ENCODE peak calls at places on chromosomes 7 and 10, in eight cellular contexts. One of them, this sample, is unnamed.

GRCh38 chr7:69804962-69805361 is 206.7 kb downstream of the AUTS2 start:
- DNase-seq in glutamatergic neuron: no peak
- DNase-seq in GOT3: no peak
- DNase-seq in NCI-H748 treated with DMSO at 0.1 percent for 48 hours: no peak
- DNase-seq in stimulated activated CD8-positive, alpha-beta memory T cell treated with anti-CD3 and anti-CD28 coated beads, Interleukin-2, amount 100 ng/mL, for 48 hours: no peak
- DNase-seq in lower lobe of right lung: no peak
- DNase-seq in GM12891: no peak
- DNase-seq in NCI-H1105: no peak
- DNase-seq in this sample: no peak

GRCh38 chr10:69616358-69616757 is 13.7 kb upstream of the FAM241B start:
- DNase-seq in stimulated activated CD8-positive, alpha-beta memory T cell treated with anti-CD3 and anti-CD28 coated beads, Interleukin-2, amount 100 ng/mL, for 48 hours: no peak
- DNase-seq in NCI-H748 treated with DMSO at 0.1 percent for 48 hours: no peak
- DNase-seq in GM12891: no peak
- DNase-seq in NCI-H1105: no peak
- DNase-seq in lower lobe of right lung: no peak
- DNase-seq in GOT3: no peak
- DNase-seq in glutamatergic neuron: no peak
- DNase-seq in this sample: no peak

GRCh38 chr10:47257396-47258120 is 42.4 kb upstream of the GDF10 start:
- DNase-seq in NCI-H748 treated with DMSO at 0.1 percent for 48 hours: no peak
- DNase-seq in GM12891: no peak
- DNase-seq in lower lobe of right lung: no peak
- DNase-seq in GOT3: no peak
- DNase-seq in stimulated activated CD8-positive, alpha-beta memory T cell treated with anti-CD3 and anti-CD28 coated beads, Interleukin-2, amount 100 ng/mL, for 48 hours: no peak
- DNase-seq in NCI-H1105: no peak
- DNase-seq in glutamatergic neuron: no peak
- DNase-seq in this sample: no peak

GRCh38 chr10:97566338-97566986 is 6.1 kb upstream of the ANKRD2 start:
- DNase-seq in stimulated activated CD8-positive, alpha-beta memory T cell treated with anti-CD3 and anti-CD28 coated beads, Interleukin-2, amount 100 ng/mL, for 48 hours: no peak
- DNase-seq in NCI-H748 treated with DMSO at 0.1 percent for 48 hours: no peak
- DNase-seq in glutamatergic neuron: no peak
- DNase-seq in GM12891: no peak
- DNase-seq in lower lobe of right lung: no peak
- DNase-seq in NCI-H1105: no peak
- DNase-seq in GOT3: no peak
- DNase-seq in this sample: no peak

GRCh38 chr10:58282615-58283014 is 13.7 kb downstream of the CISD1 start:
- DNase-seq in GM12891: no peak
- DNase-seq in GOT3: no peak
- DNase-seq in NCI-H748 treated with DMSO at 0.1 percent for 48 hours: no peak
- DNase-seq in glutamatergic neuron: no peak
- DNase-seq in stimulated activated CD8-positive, alpha-beta memory T cell treated with anti-CD3 and anti-CD28 coated beads, Interleukin-2, amount 100 ng/mL, for 48 hours: no peak
- DNase-seq in lower lobe of right lung: no peak
- DNase-seq in NCI-H1105: no peak
- DNase-seq in this sample: no peak

GRCh38 chr10:77195101-77195500 is 442.5 kb downstream of the KCNMA1 start:
- DNase-seq in lower lobe of right lung: no peak
- DNase-seq in NCI-H748 treated with DMSO at 0.1 percent for 48 hours: no peak
- DNase-seq in stimulated activated CD8-positive, alpha-beta memory T cell treated with anti-CD3 and anti-CD28 coated beads, Interleukin-2, amount 100 ng/mL, for 48 hours: no peak
- DNase-seq in GM12891: no peak
- DNase-seq in NCI-H1105: no peak
- DNase-seq in glutamatergic neuron: no peak
- DNase-seq in GOT3: no peak
- DNase-seq in this sample: peak; percentile 89

GRCh38 chr7:101913876-101914275 is 96.5 kb downstream of the CUX1 start:
- DNase-seq in glutamatergic neuron: no peak
- DNase-seq in lower lobe of right lung: no peak
- DNase-seq in NCI-H1105: no peak
- DNase-seq in NCI-H748 treated with DMSO at 0.1 percent for 48 hours: no peak
- DNase-seq in stimulated activated CD8-positive, alpha-beta memory T cell treated with anti-CD3 and anti-CD28 coated beads, Interleukin-2, amount 100 ng/mL, for 48 hours: no peak
- DNase-seq in GOT3: no peak
- DNase-seq in GM12891: no peak
- DNase-seq in this sample: no peak

GRCh38 chr10:124480860-124481259 is 19.2 kb downstream of the LHPP start:
- DNase-seq in NCI-H748 treated with DMSO at 0.1 percent for 48 hours: no peak
- DNase-seq in glutamatergic neuron: no peak
- DNase-seq in NCI-H1105: no peak
- DNase-seq in lower lobe of right lung: no peak
- DNase-seq in GM12891: no peak
- DNase-seq in GOT3: no peak
- DNase-seq in stimulated activated CD8-positive, alpha-beta memory T cell treated with anti-CD3 and anti-CD28 coated beads, Interleukin-2, amount 100 ng/mL, for 48 hours: no peak
- DNase-seq in this sample: no peak

GRCh38 chr7:142381727-142382409 is 124.0 kb upstream of the PRSS58 start:
- DNase-seq in glutamatergic neuron: no peak
- DNase-seq in lower lobe of right lung: no peak
- DNase-seq in stimulated activated CD8-positive, alpha-beta memory T cell treated with anti-CD3 and anti-CD28 coated beads, Interleukin-2, amount 100 ng/mL, for 48 hours: no peak
- DNase-seq in NCI-H748 treated with DMSO at 0.1 percent for 48 hours: no peak
- DNase-seq in GM12891: no peak
- DNase-seq in GOT3: no peak
- DNase-seq in NCI-H1105: no peak
- DNase-seq in this sample: no peak

GRCh38 chr7:126727930-126728331 is 524.8 kb downstream of the GRM8 start:
- DNase-seq in stimulated activated CD8-positive, alpha-beta memory T cell treated with anti-CD3 and anti-CD28 coated beads, Interleukin-2, amount 100 ng/mL, for 48 hours: no peak
- DNase-seq in GOT3: no peak
- DNase-seq in lower lobe of right lung: no peak
- DNase-seq in GM12891: no peak
- DNase-seq in glutamatergic neuron: no peak
- DNase-seq in NCI-H748 treated with DMSO at 0.1 percent for 48 hours: no peak
- DNase-seq in NCI-H1105: no peak
- DNase-seq in this sample: no peak

GRCh38 chr10:22534849-22535604 is 179.4 kb downstream of the PIP4K2A start:
- DNase-seq in NCI-H748 treated with DMSO at 0.1 percent for 48 hours: no peak
- DNase-seq in GOT3: no peak
- DNase-seq in GM12891: no peak
- DNase-seq in glutamatergic neuron: no peak
- DNase-seq in lower lobe of right lung: no peak
- DNase-seq in NCI-H1105: no peak
- DNase-seq in stimulated activated CD8-positive, alpha-beta memory T cell treated with anti-CD3 and anti-CD28 coated beads, Interleukin-2, amount 100 ng/mL, for 48 hours: no peak
- DNase-seq in this sample: no peak

GRCh38 chr7:80520199-80520598 is 8.3 kb upstream of the GNAT3 start:
- DNase-seq in NCI-H748 treated with DMSO at 0.1 percent for 48 hours: no peak
- DNase-seq in stimulated activated CD8-positive, alpha-beta memory T cell treated with anti-CD3 and anti-CD28 coated beads, Interleukin-2, amount 100 ng/mL, for 48 hours: no peak
- DNase-seq in NCI-H1105: no peak
- DNase-seq in lower lobe of right lung: no peak
- DNase-seq in glutamatergic neuron: no peak
- DNase-seq in GM12891: no peak
- DNase-seq in GOT3: no peak
- DNase-seq in this sample: no peak

GRCh38 chr10:13758302-13758701 is 171.5 kb downstream of the PRPF18 start:
- DNase-seq in NCI-H748 treated with DMSO at 0.1 percent for 48 hours: no peak
- DNase-seq in lower lobe of right lung: no peak
- DNase-seq in NCI-H1105: no peak
- DNase-seq in glutamatergic neuron: peak; percentile 47
- DNase-seq in GM12891: no peak
- DNase-seq in stimulated activated CD8-positive, alpha-beta memory T cell treated with anti-CD3 and anti-CD28 coated beads, Interleukin-2, amount 100 ng/mL, for 48 hours: no peak
- DNase-seq in GOT3: no peak
- DNase-seq in this sample: peak; percentile 65

GRCh38 chr7:44212581-44213184 is 11.9 kb downstream of the YKT6 start:
- DNase-seq in stimulated activated CD8-positive, alpha-beta memory T cell treated with anti-CD3 and anti-CD28 coated beads, Interleukin-2, amount 100 ng/mL, for 48 hours: no peak
- DNase-seq in glutamatergic neuron: no peak
- DNase-seq in GM12891: no peak
- DNase-seq in NCI-H1105: no peak
- DNase-seq in NCI-H748 treated with DMSO at 0.1 percent for 48 hours: no peak
- DNase-seq in lower lobe of right lung: no peak
- DNase-seq in GOT3: no peak
- DNase-seq in this sample: no peak

GRCh38 chr10:78194050-78194449 is 160.4 kb downstream of the RPS24 start:
- DNase-seq in glutamatergic neuron: no peak
- DNase-seq in NCI-H748 treated with DMSO at 0.1 percent for 48 hours: no peak
- DNase-seq in lower lobe of right lung: no peak
- DNase-seq in GM12891: no peak
- DNase-seq in GOT3: no peak
- DNase-seq in NCI-H1105: no peak
- DNase-seq in stimulated activated CD8-positive, alpha-beta memory T cell treated with anti-CD3 and anti-CD28 coated beads, Interleukin-2, amount 100 ng/mL, for 48 hours: no peak
- DNase-seq in this sample: peak; percentile 28

GRCh38 chr10:132555648-132556575 is 18.3 kb downstream of the INPP5A start:
- DNase-seq in NCI-H748 treated with DMSO at 0.1 percent for 48 hours: no peak
- DNase-seq in GOT3: no peak
- DNase-seq in stimulated activated CD8-positive, alpha-beta memory T cell treated with anti-CD3 and anti-CD28 coated beads, Interleukin-2, amount 100 ng/mL, for 48 hours: no peak
- DNase-seq in NCI-H1105: no peak
- DNase-seq in lower lobe of right lung: no peak
- DNase-seq in glutamatergic neuron: peak; percentile 19
- DNase-seq in GM12891: no peak
- DNase-seq in this sample: no peak

GRCh38 chr10:129768437-129769355 is 195.4 kb downstream of the EBF3 start:
- DNase-seq in GOT3: no peak
- DNase-seq in GM12891: no peak
- DNase-seq in lower lobe of right lung: peak; percentile 39
- DNase-seq in glutamatergic neuron: peak; percentile 74
- DNase-seq in stimulated activated CD8-positive, alpha-beta memory T cell treated with anti-CD3 and anti-CD28 coated beads, Interleukin-2, amount 100 ng/mL, for 48 hours: no peak
- DNase-seq in NCI-H748 treated with DMSO at 0.1 percent for 48 hours: no peak
- DNase-seq in NCI-H1105: no peak
- DNase-seq in this sample: no peak

GRCh38 chr10:100984670-100985177 is 2.6 kb downstream of the MRPL43 start:
- DNase-seq in lower lobe of right lung: peak; percentile 24
- DNase-seq in glutamatergic neuron: no peak
- DNase-seq in GOT3: no peak
- DNase-seq in NCI-H1105: no peak
- DNase-seq in GM12891: no peak
- DNase-seq in NCI-H748 treated with DMSO at 0.1 percent for 48 hours: no peak
- DNase-seq in stimulated activated CD8-positive, alpha-beta memory T cell treated with anti-CD3 and anti-CD28 coated beads, Interleukin-2, amount 100 ng/mL, for 48 hours: no peak
- DNase-seq in this sample: no peak

GRCh38 chr10:131726460-131726861 is 174.3 kb upstream of the PPP2R2D start:
- DNase-seq in GM12891: no peak
- DNase-seq in lower lobe of right lung: peak; percentile 64
- DNase-seq in NCI-H1105: peak; percentile 66
- DNase-seq in glutamatergic neuron: no peak
- DNase-seq in stimulated activated CD8-positive, alpha-beta memory T cell treated with anti-CD3 and anti-CD28 coated beads, Interleukin-2, amount 100 ng/mL, for 48 hours: no peak
- DNase-seq in GOT3: no peak
- DNase-seq in NCI-H748 treated with DMSO at 0.1 percent for 48 hours: peak; percentile 52
- DNase-seq in this sample: no peak

GRCh38 chr7:124856299-124856888 is 73.2 kb downstream of the POT1 start:
- DNase-seq in NCI-H748 treated with DMSO at 0.1 percent for 48 hours: peak; percentile 31
- DNase-seq in lower lobe of right lung: no peak
- DNase-seq in stimulated activated CD8-positive, alpha-beta memory T cell treated with anti-CD3 and anti-CD28 coated beads, Interleukin-2, amount 100 ng/mL, for 48 hours: no peak
- DNase-seq in GM12891: no peak
- DNase-seq in NCI-H1105: peak; percentile 15
- DNase-seq in glutamatergic neuron: no peak
- DNase-seq in GOT3: no peak
- DNase-seq in this sample: peak; percentile 42

GRCh38 chr10:78277734-78278404 is 244.2 kb downstream of the RPS24 start:
- DNase-seq in NCI-H1105: no peak
- DNase-seq in glutamatergic neuron: no peak
- DNase-seq in stimulated activated CD8-positive, alpha-beta memory T cell treated with anti-CD3 and anti-CD28 coated beads, Interleukin-2, amount 100 ng/mL, for 48 hours: no peak
- DNase-seq in GOT3: no peak
- DNase-seq in GM12891: no peak
- DNase-seq in NCI-H748 treated with DMSO at 0.1 percent for 48 hours: no peak
- DNase-seq in lower lobe of right lung: no peak
- DNase-seq in this sample: peak; percentile 52

GRCh38 chr10:44757551-44758205 is 153.5 kb upstream of the TMEM72 start:
- DNase-seq in glutamatergic neuron: no peak
- DNase-seq in NCI-H748 treated with DMSO at 0.1 percent for 48 hours: no peak
- DNase-seq in stimulated activated CD8-positive, alpha-beta memory T cell treated with anti-CD3 and anti-CD28 coated beads, Interleukin-2, amount 100 ng/mL, for 48 hours: no peak
- DNase-seq in NCI-H1105: no peak
- DNase-seq in GOT3: no peak
- DNase-seq in GM12891: no peak
- DNase-seq in lower lobe of right lung: no peak
- DNase-seq in this sample: no peak

GRCh38 chr10:88190123-88190522 is 326.7 kb downstream of the PTEN start:
- DNase-seq in GOT3: no peak
- DNase-seq in NCI-H1105: no peak
- DNase-seq in stimulated activated CD8-positive, alpha-beta memory T cell treated with anti-CD3 and anti-CD28 coated beads, Interleukin-2, amount 100 ng/mL, for 48 hours: no peak
- DNase-seq in GM12891: no peak
- DNase-seq in lower lobe of right lung: no peak
- DNase-seq in NCI-H748 treated with DMSO at 0.1 percent for 48 hours: no peak
- DNase-seq in glutamatergic neuron: no peak
- DNase-seq in this sample: no peak

GRCh38 chr10:125154529-125154928 is 5.8 kb downstream of the CTBP2 start:
- DNase-seq in NCI-H748 treated with DMSO at 0.1 percent for 48 hours: no peak
- DNase-seq in lower lobe of right lung: no peak
- DNase-seq in GM12891: no peak
- DNase-seq in NCI-H1105: no peak
- DNase-seq in glutamatergic neuron: no peak
- DNase-seq in GOT3: no peak
- DNase-seq in stimulated activated CD8-positive, alpha-beta memory T cell treated with anti-CD3 and anti-CD28 coated beads, Interleukin-2, amount 100 ng/mL, for 48 hours: no peak
- DNase-seq in this sample: no peak

GRCh38 chr10:84683550-84683949 is 355.2 kb downstream of the CCSER2 start:
- DNase-seq in GOT3: no peak
- DNase-seq in NCI-H748 treated with DMSO at 0.1 percent for 48 hours: no peak
- DNase-seq in glutamatergic neuron: no peak
- DNase-seq in stimulated activated CD8-positive, alpha-beta memory T cell treated with anti-CD3 and anti-CD28 coated beads, Interleukin-2, amount 100 ng/mL, for 48 hours: no peak
- DNase-seq in NCI-H1105: no peak
- DNase-seq in lower lobe of right lung: no peak
- DNase-seq in GM12891: no peak
- DNase-seq in this sample: no peak

GRCh38 chr10:110698782-110699201 is 54.7 kb downstream of the RBM20 start:
- DNase-seq in NCI-H748 treated with DMSO at 0.1 percent for 48 hours: no peak
- DNase-seq in glutamatergic neuron: no peak
- DNase-seq in lower lobe of right lung: no peak
- DNase-seq in stimulated activated CD8-positive, alpha-beta memory T cell treated with anti-CD3 and anti-CD28 coated beads, Interleukin-2, amount 100 ng/mL, for 48 hours: no peak
- DNase-seq in GOT3: no peak
- DNase-seq in NCI-H1105: no peak
- DNase-seq in GM12891: no peak
- DNase-seq in this sample: no peak

GRCh38 chr10:13741438-13741837 is 154.7 kb downstream of the PRPF18 start:
- DNase-seq in NCI-H748 treated with DMSO at 0.1 percent for 48 hours: no peak
- DNase-seq in lower lobe of right lung: no peak
- DNase-seq in stimulated activated CD8-positive, alpha-beta memory T cell treated with anti-CD3 and anti-CD28 coated beads, Interleukin-2, amount 100 ng/mL, for 48 hours: no peak
- DNase-seq in NCI-H1105: no peak
- DNase-seq in glutamatergic neuron: no peak
- DNase-seq in GM12891: no peak
- DNase-seq in GOT3: no peak
- DNase-seq in this sample: no peak

GRCh38 chr7:39949980-39950472 is at the start of gene CDK13:
- DNase-seq in GOT3: peak; percentile 84
- DNase-seq in glutamatergic neuron: peak; percentile 82
- DNase-seq in NCI-H748 treated with DMSO at 0.1 percent for 48 hours: peak; percentile 50
- DNase-seq in stimulated activated CD8-positive, alpha-beta memory T cell treated with anti-CD3 and anti-CD28 coated beads, Interleukin-2, amount 100 ng/mL, for 48 hours: peak; percentile 80
- DNase-seq in lower lobe of right lung: peak; percentile 90
- DNase-seq in NCI-H1105: peak; percentile 74
- DNase-seq in GM12891: peak; percentile 68
- DNase-seq in this sample: peak; percentile 69

GRCh38 chr10:88851706-88852105 is at the start of gene ANKRD22:
- DNase-seq in NCI-H1105: no peak
- DNase-seq in lower lobe of right lung: peak; percentile 51
- DNase-seq in glutamatergic neuron: no peak
- DNase-seq in NCI-H748 treated with DMSO at 0.1 percent for 48 hours: no peak
- DNase-seq in stimulated activated CD8-positive, alpha-beta memory T cell treated with anti-CD3 and anti-CD28 coated beads, Interleukin-2, amount 100 ng/mL, for 48 hours: no peak
- DNase-seq in GOT3: no peak
- DNase-seq in GM12891: no peak
- DNase-seq in this sample: peak; percentile 32

GRCh38 chr10:71213761-71214440 is 1.5 kb downstream of the UNC5B start:
- DNase-seq in GM12891: no peak
- DNase-seq in lower lobe of right lung: no peak
- DNase-seq in GOT3: no peak
- DNase-seq in glutamatergic neuron: peak; percentile 42
- DNase-seq in stimulated activated CD8-positive, alpha-beta memory T cell treated with anti-CD3 and anti-CD28 coated beads, Interleukin-2, amount 100 ng/mL, for 48 hours: no peak
- DNase-seq in NCI-H748 treated with DMSO at 0.1 percent for 48 hours: peak; percentile 16
- DNase-seq in NCI-H1105: no peak
- DNase-seq in this sample: peak; percentile 70

GRCh38 chr7:149870274-149870673 is 3.5 kb upstream of the ATP6V0E2 start:
- DNase-seq in GM12891: no peak
- DNase-seq in lower lobe of right lung: no peak
- DNase-seq in glutamatergic neuron: no peak
- DNase-seq in NCI-H1105: no peak
- DNase-seq in GOT3: no peak
- DNase-seq in stimulated activated CD8-positive, alpha-beta memory T cell treated with anti-CD3 and anti-CD28 coated beads, Interleukin-2, amount 100 ng/mL, for 48 hours: no peak
- DNase-seq in NCI-H748 treated with DMSO at 0.1 percent for 48 hours: no peak
- DNase-seq in this sample: no peak

GRCh38 chr7:3968234-3968633 is 667.2 kb downstream of the SDK1 start:
- DNase-seq in NCI-H748 treated with DMSO at 0.1 percent for 48 hours: no peak
- DNase-seq in GM12891: no peak
- DNase-seq in glutamatergic neuron: no peak
- DNase-seq in NCI-H1105: no peak
- DNase-seq in GOT3: no peak
- DNase-seq in stimulated activated CD8-positive, alpha-beta memory T cell treated with anti-CD3 and anti-CD28 coated beads, Interleukin-2, amount 100 ng/mL, for 48 hours: no peak
- DNase-seq in lower lobe of right lung: no peak
- DNase-seq in this sample: no peak

GRCh38 chr7:158541330-158542010 is 46.2 kb downstream of the PTPRN2 start:
- DNase-seq in NCI-H1105: no peak
- DNase-seq in GOT3: no peak
- DNase-seq in stimulated activated CD8-positive, alpha-beta memory T cell treated with anti-CD3 and anti-CD28 coated beads, Interleukin-2, amount 100 ng/mL, for 48 hours: peak; percentile 5
- DNase-seq in lower lobe of right lung: peak; percentile 65
- DNase-seq in GM12891: peak; percentile 62
- DNase-seq in NCI-H748 treated with DMSO at 0.1 percent for 48 hours: no peak
- DNase-seq in glutamatergic neuron: no peak
- DNase-seq in this sample: no peak

GRCh38 chr7:138282997-138283396 is 177.1 kb upstream of the TRIM24 start:
- DNase-seq in NCI-H1105: no peak
- DNase-seq in glutamatergic neuron: no peak
- DNase-seq in GOT3: no peak
- DNase-seq in lower lobe of right lung: no peak
- DNase-seq in stimulated activated CD8-positive, alpha-beta memory T cell treated with anti-CD3 and anti-CD28 coated beads, Interleukin-2, amount 100 ng/mL, for 48 hours: no peak
- DNase-seq in GM12891: no peak
- DNase-seq in NCI-H748 treated with DMSO at 0.1 percent for 48 hours: no peak
- DNase-seq in this sample: no peak

This sample was measured in HFFc6.